ENCODE peak calls at places on chromosomes 2 and 18, in seven cellular contexts. One of them, this sample, is unnamed. For H3K4me1, the result is how much of the 10 kb centered on the place peaks cover.

GRCh38 chr18:43665239-43665788 is 388.0 kb upstream of the SYT4 start:
- DNase-seq in A549: no peak
- DNase-seq in right lobe of liver: no peak
- DNase-seq in PC-3: peak
- DNase-seq in left ventricle myocardium inferior: no peak
- DNase-seq in cardiac muscle cell: no peak
- DNase-seq in GM23338: no peak
- DNase-seq in this sample: no peak

GRCh38 chr18:48775372-48776160 is 175.2 kb downstream of the SMAD7 start:
- DNase-seq in cardiac muscle cell: no peak
- DNase-seq in left ventricle myocardium inferior: no peak
- DNase-seq in GM23338: no peak
- DNase-seq in right lobe of liver: peak
- DNase-seq in A549: no peak
- DNase-seq in PC-3: no peak
- DNase-seq in this sample: no peak

GRCh38 chr2:26658691-26659346 is 17.7 kb upstream of the CIB4 start:
- DNase-seq in PC-3: no peak
- DNase-seq in A549: no peak
- DNase-seq in right lobe of liver: no peak
- DNase-seq in left ventricle myocardium inferior: no peak
- DNase-seq in GM23338: no peak
- DNase-seq in cardiac muscle cell: no peak
- DNase-seq in this sample: no peak

GRCh38 chr2:230227216-230227615 is 1.7 kb downstream of the SP140 start:
- DNase-seq in right lobe of liver: no peak
- DNase-seq in cardiac muscle cell: no peak
- DNase-seq in PC-3: no peak
- DNase-seq in GM23338: no peak
- DNase-seq in left ventricle myocardium inferior: no peak
- DNase-seq in A549: no peak
- DNase-seq in this sample: no peak

GRCh38 chr2:36058076-36058475 is 297.5 kb upstream of the CRIM1 start:
- DNase-seq in cardiac muscle cell: no peak
- DNase-seq in right lobe of liver: no peak
- DNase-seq in PC-3: no peak
- DNase-seq in GM23338: no peak
- DNase-seq in left ventricle myocardium inferior: no peak
- DNase-seq in A549: no peak
- DNase-seq in this sample: peak

GRCh38 chr2:118994778-118995177 is 52.8 kb downstream of the MARCO start:
- DNase-seq in cardiac muscle cell: no peak
- DNase-seq in left ventricle myocardium inferior: no peak
- DNase-seq in right lobe of liver: no peak
- DNase-seq in GM23338: no peak
- DNase-seq in A549: no peak
- DNase-seq in PC-3: no peak
- DNase-seq in this sample: no peak

GRCh38 chr2:175612280-175612679 is 389.8 kb downstream of the LNPK start:
- DNase-seq in GM23338: no peak
- DNase-seq in cardiac muscle cell: no peak
- DNase-seq in A549: no peak
- DNase-seq in PC-3: no peak
- DNase-seq in right lobe of liver: no peak
- DNase-seq in left ventricle myocardium inferior: no peak
- DNase-seq in this sample: no peak

GRCh38 chr18:55384551-55385275 is 203.3 kb downstream of the TCF4 start:
- DNase-seq in GM23338: peak
- DNase-seq in PC-3: peak
- DNase-seq in right lobe of liver: no peak
- DNase-seq in cardiac muscle cell: peak
- DNase-seq in left ventricle myocardium inferior: no peak
- DNase-seq in A549: peak
- DNase-seq in this sample: peak

GRCh38 chr2:110869472-110870446 is 137.4 kb downstream of the ACOXL start:
- DNase-seq in A549: peak
- DNase-seq in GM23338: no peak
- DNase-seq in right lobe of liver: no peak
- DNase-seq in cardiac muscle cell: peak
- DNase-seq in PC-3: peak
- DNase-seq in left ventricle myocardium inferior: no peak
- DNase-seq in this sample: no peak

GRCh38 chr18:26480897-26481795 is 67.2 kb downstream of the KCTD1 start:
- DNase-seq in left ventricle myocardium inferior: no peak
- DNase-seq in cardiac muscle cell: no peak
- DNase-seq in GM23338: no peak
- DNase-seq in PC-3: peak
- DNase-seq in A549: peak
- DNase-seq in right lobe of liver: no peak
- DNase-seq in this sample: peak

GRCh38 chr2:172040311-172040710 is 40.6 kb downstream of the METAP1D start:
- DNase-seq in cardiac muscle cell: no peak
- DNase-seq in PC-3: no peak
- DNase-seq in left ventricle myocardium inferior: no peak
- DNase-seq in right lobe of liver: no peak
- DNase-seq in GM23338: no peak
- DNase-seq in A549: no peak
- DNase-seq in this sample: peak

GRCh38 chr2:235842941-235843340 is 325.2 kb downstream of the GBX2 start:
- DNase-seq in cardiac muscle cell: no peak
- DNase-seq in right lobe of liver: no peak
- DNase-seq in PC-3: no peak
- DNase-seq in A549: no peak
- DNase-seq in GM23338: no peak
- DNase-seq in left ventricle myocardium inferior: no peak
- DNase-seq in this sample: no peak

GRCh38 chr18:49212819-49213218 is 247.6 kb downstream of the DYM start:
- DNase-seq in A549: no peak
- DNase-seq in left ventricle myocardium inferior: no peak
- DNase-seq in PC-3: no peak
- DNase-seq in GM23338: no peak
- DNase-seq in cardiac muscle cell: no peak
- DNase-seq in right lobe of liver: no peak
- DNase-seq in this sample: no peak

GRCh38 chr2:101473911-101474751 is 781 bp downstream of the RFX8 start:
- DNase-seq in left ventricle myocardium inferior: peak
- DNase-seq in GM23338: peak
- DNase-seq in A549: no peak
- DNase-seq in right lobe of liver: peak
- DNase-seq in PC-3: peak
- DNase-seq in cardiac muscle cell: peak
- DNase-seq in this sample: no peak

GRCh38 chr2:189657867-189658266 is 3.4 kb upstream of the ASNSD1 start:
- DNase-seq in GM23338: no peak
- DNase-seq in A549: no peak
- DNase-seq in cardiac muscle cell: peak
- DNase-seq in left ventricle myocardium inferior: peak
- DNase-seq in right lobe of liver: no peak
- DNase-seq in PC-3: no peak
- DNase-seq in this sample: no peak

GRCh38 chr18:49304746-49305145 is 155.7 kb downstream of the DYM start:
- DNase-seq in PC-3: no peak
- DNase-seq in A549: no peak
- DNase-seq in right lobe of liver: no peak
- DNase-seq in left ventricle myocardium inferior: no peak
- DNase-seq in GM23338: no peak
- DNase-seq in cardiac muscle cell: no peak
- DNase-seq in this sample: no peak

GRCh38 chr2:71100195-71100964 is 29.6 kb downstream of the MCEE start:
- DNase-seq in GM23338: peak
- DNase-seq in cardiac muscle cell: peak
- DNase-seq in left ventricle myocardium inferior: peak
- DNase-seq in A549: peak
- DNase-seq in PC-3: peak
- DNase-seq in right lobe of liver: peak
- DNase-seq in this sample: peak

GRCh38 chr2:216486708-216487107 is 11.9 kb upstream of the RPL37A start:
- DNase-seq in right lobe of liver: no peak
- DNase-seq in GM23338: no peak
- DNase-seq in A549: no peak
- DNase-seq in cardiac muscle cell: no peak
- DNase-seq in PC-3: no peak
- DNase-seq in left ventricle myocardium inferior: no peak
- DNase-seq in this sample: no peak

GRCh38 chr2:239154971-239155805 is 245.6 kb downstream of the HDAC4 start:
- DNase-seq in PC-3: no peak
- DNase-seq in cardiac muscle cell: no peak
- DNase-seq in A549: no peak
- DNase-seq in GM23338: no peak
- DNase-seq in right lobe of liver: peak
- DNase-seq in left ventricle myocardium inferior: peak
- DNase-seq in this sample: no peak

GRCh38 chr2:159612255-159612901 is 4.0 kb downstream of the BAZ2B start:
- DNase-seq in cardiac muscle cell: peak
- DNase-seq in left ventricle myocardium inferior: no peak
- DNase-seq in PC-3: no peak
- DNase-seq in A549: peak
- DNase-seq in right lobe of liver: no peak
- DNase-seq in GM23338: peak
- DNase-seq in this sample: peak

GRCh38 chr2:159614534-159615186 is 1.7 kb downstream of the BAZ2B start:
- DNase-seq in cardiac muscle cell: no peak
- DNase-seq in PC-3: peak
- DNase-seq in right lobe of liver: no peak
- DNase-seq in A549: no peak
- DNase-seq in GM23338: no peak
- DNase-seq in left ventricle myocardium inferior: no peak
- DNase-seq in this sample: no peak

GRCh38 chr2:159615187-159615935 is 987 bp downstream of the BAZ2B start:
- DNase-seq in right lobe of liver: peak
- DNase-seq in left ventricle myocardium inferior: peak
- DNase-seq in cardiac muscle cell: peak
- DNase-seq in A549: peak
- DNase-seq in GM23338: peak
- DNase-seq in PC-3: peak
- DNase-seq in this sample: peak

GRCh38 chr2:159615936-159616733 is at the start of gene BAZ2B:
- DNase-seq in A549: peak
- DNase-seq in GM23338: peak
- DNase-seq in cardiac muscle cell: peak
- DNase-seq in right lobe of liver: peak
- DNase-seq in PC-3: peak
- DNase-seq in left ventricle myocardium inferior: peak
- DNase-seq in this sample: peak

DNA sequence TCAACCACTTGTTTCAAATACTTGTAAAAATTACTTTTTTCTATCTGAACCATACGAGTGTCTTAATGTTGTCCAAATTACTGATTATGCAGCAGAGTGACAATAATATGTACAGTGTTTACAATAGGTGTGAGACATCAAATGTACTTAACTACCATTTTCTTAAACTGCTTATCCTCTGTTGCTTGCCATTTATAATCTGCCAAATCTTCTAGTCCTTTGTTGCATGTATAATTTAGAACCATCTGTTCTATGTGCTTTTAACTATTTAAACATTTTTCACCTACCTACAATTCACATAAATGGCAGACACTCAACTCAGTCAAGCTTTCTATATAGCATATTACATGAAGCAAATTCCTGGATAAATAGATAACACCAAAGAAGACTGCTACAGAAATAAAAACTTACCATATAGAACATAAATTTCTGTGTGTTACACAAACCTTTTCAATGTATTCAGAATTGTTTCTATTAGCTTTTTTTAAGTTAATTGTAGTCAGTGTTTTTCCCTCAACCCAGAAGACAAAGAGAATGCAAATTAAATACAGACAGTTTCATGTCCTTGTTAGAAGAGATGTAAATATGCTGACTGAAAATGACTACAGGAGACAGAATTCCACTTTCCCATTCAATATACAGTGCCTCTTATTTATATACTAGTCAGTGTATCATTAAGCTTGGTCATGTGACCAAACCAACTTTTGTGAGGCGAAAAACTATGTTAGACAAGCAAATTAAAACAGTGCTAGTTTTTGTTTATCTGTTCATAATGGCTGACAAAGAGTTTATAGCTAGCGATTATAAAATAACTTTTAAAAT is 2.6 kb downstream of the BAZ2B start:
- DNase-seq in A549: peak
- DNase-seq in PC-3: peak
- DNase-seq in GM23338: peak
- DNase-seq in left ventricle myocardium inferior: no peak
- DNase-seq in cardiac muscle cell: no peak
- DNase-seq in right lobe of liver: no peak
- DNase-seq in this sample: peak
- H3K4me1 ChIP-seq in A549: half or more
- H3K4me1 ChIP-seq in PC-3: under half
- H3K4me1 ChIP-seq in GM23338: under half
- H3K4me1 ChIP-seq in left ventricle myocardium inferior: half or more
- H3K4me1 ChIP-seq in cardiac muscle cell: under half
- H3K4me1 ChIP-seq in right lobe of liver: under half
- H3K4me1 ChIP-seq in this sample: half or more

GRCh38 chr2:209977386-209978239 is 24.8 kb upstream of the RPE start:
- DNase-seq in A549: peak
- DNase-seq in cardiac muscle cell: peak
- DNase-seq in left ventricle myocardium inferior: no peak
- DNase-seq in GM23338: peak
- DNase-seq in right lobe of liver: no peak
- DNase-seq in PC-3: peak
- DNase-seq in this sample: peak
- TF ChIP-seq CTCF in A549: peak
- TF ChIP-seq CTCF in cardiac muscle cell: peak
- TF ChIP-seq CTCF in left ventricle myocardium inferior: peak
- TF ChIP-seq CTCF in GM23338: no peak
- TF ChIP-seq CTCF in right lobe of liver: peak
- TF ChIP-seq CTCF in PC-3: peak
- TF ChIP-seq CTCF in this sample: peak

GRCh38 chr2:54464334-54464733 is 8.2 kb downstream of the SPTBN1 start:
- DNase-seq in cardiac muscle cell: no peak
- DNase-seq in left ventricle myocardium inferior: no peak
- DNase-seq in GM23338: no peak
- DNase-seq in A549: no peak
- DNase-seq in right lobe of liver: no peak
- DNase-seq in PC-3: no peak
- DNase-seq in this sample: no peak

GRCh38 chr2:54459037-54459441 is 2.9 kb downstream of the SPTBN1 start:
- DNase-seq in A549: peak
- DNase-seq in PC-3: peak
- DNase-seq in GM23338: no peak
- DNase-seq in left ventricle myocardium inferior: no peak
- DNase-seq in cardiac muscle cell: no peak
- DNase-seq in right lobe of liver: no peak
- DNase-seq in this sample: peak

GRCh38 chr2:54465143-54465542 is 9.0 kb downstream of the SPTBN1 start:
- DNase-seq in GM23338: no peak
- DNase-seq in PC-3: no peak
- DNase-seq in right lobe of liver: no peak
- DNase-seq in left ventricle myocardium inferior: no peak
- DNase-seq in A549: no peak
- DNase-seq in cardiac muscle cell: peak
- DNase-seq in this sample: no peak

GRCh38 chr2:54457326-54458023 is 1.3 kb downstream of the SPTBN1 start:
- DNase-seq in cardiac muscle cell: peak
- DNase-seq in left ventricle myocardium inferior: peak
- DNase-seq in GM23338: peak
- DNase-seq in PC-3: peak
- DNase-seq in A549: peak
- DNase-seq in right lobe of liver: no peak
- DNase-seq in this sample: peak

GRCh38 chr2:54461251-54461650 is 5.1 kb downstream of the SPTBN1 start:
- DNase-seq in right lobe of liver: no peak
- DNase-seq in cardiac muscle cell: no peak
- DNase-seq in PC-3: peak
- DNase-seq in GM23338: no peak
- DNase-seq in A549: no peak
- DNase-seq in left ventricle myocardium inferior: no peak
- DNase-seq in this sample: peak
- H3K4me1 ChIP-seq in right lobe of liver: under half
- H3K4me1 ChIP-seq in cardiac muscle cell: under half
- H3K4me1 ChIP-seq in PC-3: under half
- H3K4me1 ChIP-seq in GM23338: under half
- H3K4me1 ChIP-seq in A549: under half
- H3K4me1 ChIP-seq in left ventricle myocardium inferior: half or more
- H3K4me1 ChIP-seq in this sample: under half

GRCh38 chr2:233384017-233384416 is 29.7 kb downstream of the DGKD start:
- DNase-seq in A549: peak
- DNase-seq in right lobe of liver: no peak
- DNase-seq in GM23338: peak
- DNase-seq in left ventricle myocardium inferior: no peak
- DNase-seq in PC-3: no peak
- DNase-seq in cardiac muscle cell: no peak
- DNase-seq in this sample: no peak
- TF ChIP-seq CTCF in A549: no peak
- TF ChIP-seq CTCF in right lobe of liver: no peak
- TF ChIP-seq CTCF in GM23338: no peak
- TF ChIP-seq CTCF in left ventricle myocardium inferior: no peak
- TF ChIP-seq CTCF in PC-3: no peak
- TF ChIP-seq CTCF in cardiac muscle cell: no peak
- TF ChIP-seq CTCF in this sample: no peak